ENCODE peak calls at places on chromosomes 2 and 18, in four cellular contexts. D is SJCRH30; L is mammary epithelial cell; P is naive thymus-derived CD4-positive, alpha-beta T cell. B is an unnamed sample.

GRCh38 chr2:20803287-20803686 is 19.6 kb downstream of the LDAH start:
- DNase-seq in D (no peak), L (no peak), P (no peak), B (no peak)

GRCh38 chr2:187842978-187843847 is 289.0 kb upstream of the TFPI start:
- DNase-seq in D (peak; percentile 92), L (peak; percentile 35), P (no peak), B (no peak)

GRCh38 chr18:449374-449773 is 51.1 kb downstream of the COLEC12 start:
- DNase-seq in D (peak; percentile 17), L (no peak), P (no peak), B (no peak)

GRCh38 chr2:233247744-233248143 is 3.7 kb upstream of the ATG16L1 start:
- DNase-seq in D (no peak), L (peak; percentile 99), P (no peak), B (no peak)

GRCh38 chr2:68253211-68254068 is 1.1 kb upstream of the PPP3R1 start:
- DNase-seq in D (peak; percentile 40), L (peak; percentile 42), P (peak; percentile 64), B (no peak)

GRCh38 chr2:191680639-191681038 is 2.7 kb downstream of the NABP1 start:
- DNase-seq in D (no peak), L (no peak), P (no peak), B (no peak)

GRCh38 chr2:105615352-105615751 is 129.4 kb upstream of the NCK2 start:
- DNase-seq in D (no peak), L (no peak), P (no peak), B (no peak)

GRCh38 chr2:168210216-168210897 is 37.0 kb downstream of the STK39 start:
- DNase-seq in D (no peak), L (peak; percentile 11), P (no peak), B (no peak)

GRCh38 chr2:33765122-33765521 is 166.0 kb upstream of the FAM98A start:
- DNase-seq in D (no peak), L (no peak), P (no peak), B (no peak)

GRCh38 chr2:219331560-219332213 is 857 bp downstream of the RESP18 start:
- DNase-seq in D (no peak), L (no peak), P (peak; percentile 7), B (peak; percentile 29)

GRCh38 chr2:23452853-23453420 is 68.0 kb downstream of the KLHL29 start:
- DNase-seq in D (peak; percentile 85), L (peak; percentile 23), P (peak; percentile 66), B (peak; percentile 25)

GRCh38 chr2:227324671-227325055 is 388 bp upstream of the MFF start:
- DNase-seq in D (peak; percentile 65), L (no peak), P (no peak), B (peak; percentile 31)

GRCh38 chr2:101041413-101041812 is 39.3 kb downstream of the RPL31 start:
- DNase-seq in D (no peak), L (no peak), P (no peak), B (no peak)

DNA sequence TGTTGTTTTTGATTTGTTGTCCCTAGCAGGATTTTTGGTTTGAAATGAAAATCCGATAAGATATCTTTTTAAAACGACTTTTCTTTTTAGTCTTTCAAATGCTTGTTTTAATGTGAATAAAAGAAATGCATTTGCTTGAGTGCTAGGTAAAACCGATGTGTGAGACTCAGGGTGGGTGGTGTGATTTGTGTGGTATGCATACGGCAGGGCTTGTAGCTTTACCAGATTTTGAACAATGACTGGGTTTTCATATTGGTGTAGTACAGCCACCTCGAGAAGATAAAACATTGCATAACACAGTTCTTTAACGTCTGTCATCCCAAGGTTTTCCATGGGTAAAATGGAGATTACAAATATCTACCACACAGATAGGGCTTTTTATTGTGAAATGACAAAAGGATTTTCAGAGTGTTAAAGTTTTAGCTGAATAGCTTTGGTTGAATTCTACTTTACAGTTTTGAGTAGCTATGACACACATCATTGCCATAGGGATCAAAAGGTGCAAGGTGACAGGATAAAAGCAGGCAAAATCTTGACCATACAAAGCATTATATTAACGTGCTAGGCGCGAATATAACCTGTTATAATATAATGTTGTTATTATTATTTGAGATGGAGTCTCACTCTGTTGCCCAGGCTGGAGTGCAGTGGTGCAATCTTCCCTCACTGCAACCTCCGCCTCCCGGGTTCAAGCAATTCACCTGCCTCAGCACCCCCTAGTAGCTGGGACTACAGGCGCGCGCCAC is 824 bp upstream of the ZNF638 start:
- DNase-seq in D (no peak), L (no peak), P (no peak), B (no peak)
- H3K4me3 ChIP-seq in D (peak overlapping the region; percentile 98), L (peak overlapping the region; percentile 22), P (peak overlapping the region; percentile 38), B (peak overlapping the region; percentile 14)

GRCh38 chr2:239222346-239223028 is 178.3 kb downstream of the HDAC4 start:
- DNase-seq in D (peak; percentile 27), L (no peak), P (peak; percentile 28), B (no peak)

GRCh38 chr2:239223029-239223329 is 177.8 kb downstream of the HDAC4 start:
- DNase-seq in D (peak; percentile 29), L (no peak), P (no peak), B (no peak)

GRCh38 chr2:239224249-239224605 is 176.6 kb downstream of the HDAC4 start:
- DNase-seq in D (peak; percentile 83), L (no peak), P (no peak), B (peak; percentile 51)

GRCh38 chr2:239225456-239225855 is 175.4 kb downstream of the HDAC4 start:
- DNase-seq in D (peak; percentile 26), L (no peak), P (peak; percentile 20), B (no peak)

GRCh38 chr2:239223330-239224248 is 177.2 kb downstream of the HDAC4 start:
- DNase-seq in D (peak; percentile 80), L (no peak), P (no peak), B (peak; percentile 50)
- H3K4me1 ChIP-seq in D (peaks cover 54% of the 10 kb centered on the region), L (no peaks in the 10 kb centered on the region), P (peaks cover 8% of the 10 kb centered on the region), B (peaks cover 78% of the 10 kb centered on the region)

GRCh38 chr18:54125429-54125828 is 99.0 kb downstream of the MBD2 start:
- DNase-seq in D (no peak), L (no peak), P (no peak), B (no peak)

GRCh38 chr18:54116541-54117257 is 107.8 kb downstream of the MBD2 start:
- DNase-seq in D (no peak), L (no peak), P (no peak), B (no peak)

GRCh38 chr18:54117853-54118773 is 106.4 kb downstream of the MBD2 start:
- DNase-seq in D (no peak), L (no peak), P (no peak), B (no peak)

GRCh38 chr18:54119524-54120019 is 104.9 kb downstream of the MBD2 start:
- DNase-seq in D (peak; percentile 70), L (peak; percentile 51), P (peak; percentile 27), B (peak; percentile 35)
- H3K4me3 ChIP-seq in D (peak overlapping the region; percentile 59), L (no peak overlapping the region), P (no peak overlapping the region), B (no peak overlapping the region)

GRCh38 chr2:148645925-148646559 is 1.5 kb downstream of the EPC2 start:
- DNase-seq in D (peak; percentile 80), L (peak; percentile 89), P (peak; percentile 88), B (peak; percentile 61)
- H3K4me1 ChIP-seq in D (no peaks in the 10 kb centered on the region), L (peaks cover 18% of the 10 kb centered on the region), P (peaks cover 28% of the 10 kb centered on the region), B (peaks cover 44% of the 10 kb centered on the region)